ENCODE peak calls at places on chromosomes 4 and X, in ten cellular contexts. X is stomach, S is body of pancreas, N is psoas muscle, H is fibroblast of pulmonary artery, Q is cardiac fibroblast, Z is foreskin fibroblast, M is progenitor cell of endocrine pancreas, T is dorsolateral prefrontal cortex, C is neural progenitor cell. R is an unnamed sample.

GRCh38 chr4:70859066-70859465 is 19.4 kb upstream of the GRSF1 start:
- DNase-seq in C (no peak), S (no peak), M (no peak), N (no peak), T (no peak), H (no peak), Z (no peak), Q (no peak), X (no peak), R (no peak)

GRCh38 chrX:101462892-101463291 is 22.4 kb upstream of the ARMCX4 start:
- DNase-seq in H (peak), Z (no peak), M (no peak), T (no peak), S (no peak), Q (peak), X (no peak), N (no peak), C (peak), R (no peak)

GRCh38 chr4:27381806-27382205 is 521.2 kb downstream of the STIM2 start:
- DNase-seq in H (no peak), Q (no peak), T (no peak), S (no peak), C (no peak), X (no peak), Z (no peak), M (no peak), N (no peak), R (no peak)

GRCh38 chrX:68990948-68991347 is 162.1 kb downstream of the EFNB1 start:
- DNase-seq in Q (no peak), N (no peak), M (no peak), C (no peak), S (no peak), Z (no peak), X (no peak), T (no peak), H (no peak), R (no peak)

GRCh38 chr4:88697113-88697512 is 516 bp downstream of the NAP1L5 start:
- DNase-seq in S (no peak), C (no peak), Q (peak), T (no peak), N (no peak), Z (no peak), M (no peak), X (no peak), H (peak), R (no peak)

GRCh38 chr4:186943607-186943908 is 219.9 kb upstream of the FAT1 start:
- DNase-seq in N (no peak), Q (no peak), S (no peak), C (no peak), T (no peak), H (no peak), Z (no peak), X (no peak), M (no peak), R (no peak)

GRCh38 chr4:77209936-77210335 is 52.9 kb downstream of the CCNG2 start:
- DNase-seq in Q (no peak), X (no peak), H (no peak), S (no peak), Z (no peak), M (no peak), N (no peak), C (no peak), T (no peak), R (no peak)

GRCh38 chr4:122636697-122637096 is 15.8 kb upstream of the IL21 start:
- DNase-seq in N (no peak), Z (peak), C (no peak), Q (no peak), M (no peak), X (no peak), T (no peak), H (no peak), S (no peak), R (no peak)

GRCh38 chr4:99209671-99210070 is 9.4 kb downstream of the ADH6 start:
- DNase-seq in S (no peak), X (no peak), M (no peak), Q (no peak), H (peak), Z (no peak), C (no peak), N (no peak), T (no peak), R (no peak)

GRCh38 chr4:95877636-95878035 is 37.7 kb downstream of the PDHA2 start:
- DNase-seq in T (no peak), C (no peak), Q (no peak), H (no peak), X (no peak), Z (no peak), S (no peak), N (no peak), M (no peak), R (no peak)

GRCh38 chrX:145825896-145826295 is 8.3 kb downstream of the SLITRK2 start:
- DNase-seq in T (no peak), Q (peak), X (no peak), N (no peak), C (peak), H (no peak), M (no peak), Z (no peak), S (peak), R (no peak)

GRCh38 chr4:148773313-148773712 is 331.1 kb upstream of the NR3C2 start:
- DNase-seq in N (no peak), X (no peak), T (no peak), C (no peak), M (no peak), S (no peak), Q (no peak), H (no peak), Z (no peak), R (no peak)

GRCh38 chrX:40006025-40007017 is 91.4 kb downstream of the BCOR start:
- DNase-seq in M (no peak), C (peak), Q (peak), N (peak), T (no peak), S (peak), Z (no peak), H (peak), X (peak), R (no peak)

GRCh38 chr4:75985116-75985515 is 5.6 kb downstream of the SDAD1 start:
- DNase-seq in Q (peak), X (no peak), T (no peak), C (no peak), H (peak), M (no peak), S (no peak), Z (peak), N (no peak), R (no peak)

GRCh38 chr4:8851321-8852117 is 20.1 kb downstream of the HMX1 start:
- DNase-seq in Z (no peak), Q (no peak), S (no peak), M (no peak), X (no peak), H (no peak), N (no peak), C (no peak), T (no peak), R (no peak)

GRCh38 chr4:139786494-139787354 is 121.1 kb downstream of the MGST2 start:
- DNase-seq in S (no peak), X (no peak), H (no peak), N (no peak), C (no peak), T (no peak), M (no peak), Q (no peak), Z (no peak), R (no peak)

GRCh38 chrX:66004928-66005831 is 34.7 kb downstream of the VSIG4 start:
- DNase-seq in H (no peak), N (no peak), Z (no peak), S (no peak), X (no peak), C (no peak), T (no peak), Q (no peak), M (no peak), R (no peak)

GRCh38 chrX:101452051-101452450 is 33.2 kb upstream of the ARMCX4 start:
- DNase-seq in M (no peak), N (no peak), Z (no peak), X (no peak), Q (no peak), S (no peak), T (no peak), C (no peak), H (no peak), R (no peak)

GRCh38 chrX:51891821-51892551 is 1.4 kb upstream of the MAGED1 start:
- DNase-seq in X (no peak), C (peak), S (no peak), N (peak), Q (peak), Z (peak), M (no peak), H (peak), T (no peak), R (no peak)

GRCh38 chr4:14025891-14026290 is 398.4 kb upstream of the BOD1L1 start:
- DNase-seq in S (no peak), X (no peak), Z (no peak), M (no peak), Q (no peak), N (no peak), C (no peak), T (no peak), H (no peak), R (no peak)
- TF ChIP-seq CTCF in S (no peak), X (no peak), Z (no peak), M (no peak), Q (no peak), N (no peak), C (no peak), T (no peak), H (no peak), R (no peak)

DNA sequence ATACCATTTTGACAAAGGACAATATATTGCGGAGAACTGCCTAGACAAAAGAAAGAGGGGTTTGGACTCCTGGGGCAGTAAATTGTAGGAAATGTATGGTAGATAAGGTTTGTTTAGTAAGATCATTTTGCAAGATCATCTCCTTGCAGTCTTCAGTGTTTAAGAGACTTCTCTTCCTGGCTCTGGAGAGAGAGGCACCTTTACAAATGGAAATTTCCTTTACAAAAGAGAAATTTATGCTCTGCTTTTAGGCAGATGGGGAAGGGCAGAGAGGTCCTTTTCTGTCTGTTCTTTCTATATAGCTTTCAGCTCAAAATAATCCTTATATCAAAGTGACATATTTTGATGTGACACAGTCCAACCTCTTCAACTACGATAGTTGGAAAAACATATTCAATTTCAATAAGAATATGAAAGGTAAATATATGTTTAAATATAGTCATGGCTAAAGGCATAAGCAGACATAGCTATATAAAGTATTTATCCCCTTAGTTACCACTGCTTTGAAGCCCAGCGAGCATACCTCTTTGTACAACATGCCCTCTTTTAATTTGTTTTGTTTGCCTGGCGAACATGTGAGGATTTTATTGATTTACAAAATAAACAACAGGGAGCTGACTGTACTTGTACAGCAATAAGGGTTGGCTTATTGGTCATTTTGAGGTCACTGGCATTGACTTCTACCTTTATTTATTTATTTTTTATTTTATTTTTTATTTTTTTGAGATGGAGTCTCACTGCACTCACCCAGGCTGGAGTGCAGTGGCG is 65.2 kb downstream of the TRIM2 start:
- DNase-seq in Z (no peak), T (no peak), C (no peak), H (no peak), S (no peak), M (no peak), N (no peak), X (no peak), Q (no peak), R (no peak)
- TF ChIP-seq CTCF in Z (no peak), T (no peak), C (no peak), H (no peak), S (no peak), M (no peak), N (no peak), X (no peak), Q (no peak), R (no peak)

GRCh38 chrX:12446342-12447075 is 308.2 kb downstream of the FRMPD4 start:
- DNase-seq in N (no peak), Q (peak), Z (peak), S (no peak), H (peak), C (no peak), M (no peak), T (no peak), X (no peak), R (no peak)

GRCh38 chrX:12452268-12452667 is 314.0 kb downstream of the FRMPD4 start:
- DNase-seq in T (no peak), M (no peak), H (no peak), S (no peak), Q (no peak), N (no peak), X (no peak), Z (no peak), C (no peak), R (no peak)

GRCh38 chrX:12443534-12444098 is 305.3 kb downstream of the FRMPD4 start:
- DNase-seq in Z (no peak), S (no peak), M (no peak), H (no peak), T (no peak), X (no peak), C (no peak), Q (no peak), N (no peak), R (no peak)

GRCh38 chrX:12447448-12448154 is 309.3 kb downstream of the FRMPD4 start:
- DNase-seq in M (no peak), T (no peak), S (no peak), Z (peak), Q (peak), C (no peak), X (no peak), H (peak), N (no peak), R (no peak)
- TF ChIP-seq CTCF in M (no peak), T (no peak), S (no peak), Z (peak), Q (no peak), C (no peak), X (no peak), H (peak), N (no peak), R (no peak)

GRCh38 chr4:5067908-5068307 is 16.6 kb downstream of the STK32B start:
- DNase-seq in N (no peak), X (no peak), C (no peak), S (no peak), M (no peak), Q (no peak), T (no peak), Z (no peak), H (no peak), R (no peak)
- TF ChIP-seq CTCF in N (no peak), X (no peak), C (no peak), S (no peak), M (no peak), Q (no peak), T (no peak), Z (no peak), H (no peak), R (no peak)